ENCODE peak calls at places on chromosome 2, in eight cellular contexts. One of them, this sample, is unnamed.

GRCh38 chr2:112784199-112785189 is at the start of gene IL1A:
- DNase-seq in A549: peak
- DNase-seq in SK-N-SH: no peak
- DNase-seq in fibroblast of lung: peak
- DNase-seq in upper lobe of right lung: no peak
- DNase-seq in cardiac fibroblast: peak
- DNase-seq in choroid plexus epithelial cell: peak
- DNase-seq in left ventricle myocardium inferior: no peak
- DNase-seq in this sample: no peak

GRCh38 chr2:128789776-128790455 is 471.2 kb upstream of the HS6ST1 start:
- DNase-seq in choroid plexus epithelial cell: no peak
- DNase-seq in SK-N-SH: no peak
- DNase-seq in fibroblast of lung: no peak
- DNase-seq in cardiac fibroblast: no peak
- DNase-seq in left ventricle myocardium inferior: no peak
- DNase-seq in A549: no peak
- DNase-seq in upper lobe of right lung: peak
- DNase-seq in this sample: no peak

GRCh38 chr2:149438260-149438960 is 108.0 kb downstream of the LYPD6 start:
- DNase-seq in choroid plexus epithelial cell: no peak
- DNase-seq in A549: no peak
- DNase-seq in upper lobe of right lung: no peak
- DNase-seq in SK-N-SH: no peak
- DNase-seq in left ventricle myocardium inferior: no peak
- DNase-seq in fibroblast of lung: no peak
- DNase-seq in cardiac fibroblast: no peak
- DNase-seq in this sample: no peak

GRCh38 chr2:237591021-237591370 is 462 bp upstream of the RAB17 start:
- DNase-seq in SK-N-SH: no peak
- DNase-seq in fibroblast of lung: no peak
- DNase-seq in choroid plexus epithelial cell: no peak
- DNase-seq in upper lobe of right lung: peak
- DNase-seq in cardiac fibroblast: no peak
- DNase-seq in left ventricle myocardium inferior: no peak
- DNase-seq in A549: no peak
- DNase-seq in this sample: no peak

GRCh38 chr2:126979039-126979438 is 80.3 kb downstream of the TEX51 start:
- DNase-seq in A549: no peak
- DNase-seq in upper lobe of right lung: no peak
- DNase-seq in left ventricle myocardium inferior: no peak
- DNase-seq in choroid plexus epithelial cell: no peak
- DNase-seq in SK-N-SH: no peak
- DNase-seq in fibroblast of lung: no peak
- DNase-seq in cardiac fibroblast: no peak
- DNase-seq in this sample: no peak

GRCh38 chr2:38522754-38523349 is 79.9 kb downstream of the HNRNPLL start:
- DNase-seq in cardiac fibroblast: no peak
- DNase-seq in A549: no peak
- DNase-seq in left ventricle myocardium inferior: no peak
- DNase-seq in SK-N-SH: no peak
- DNase-seq in choroid plexus epithelial cell: peak
- DNase-seq in fibroblast of lung: no peak
- DNase-seq in upper lobe of right lung: no peak
- DNase-seq in this sample: no peak

GRCh38 chr2:56287974-56288373 is 104.2 kb downstream of the CCDC85A start:
- DNase-seq in fibroblast of lung: peak
- DNase-seq in left ventricle myocardium inferior: no peak
- DNase-seq in upper lobe of right lung: no peak
- DNase-seq in SK-N-SH: no peak
- DNase-seq in cardiac fibroblast: no peak
- DNase-seq in A549: no peak
- DNase-seq in choroid plexus epithelial cell: no peak
- DNase-seq in this sample: no peak

GRCh38 chr2:149360106-149360505 is 29.7 kb downstream of the LYPD6 start:
- DNase-seq in fibroblast of lung: peak
- DNase-seq in SK-N-SH: no peak
- DNase-seq in choroid plexus epithelial cell: no peak
- DNase-seq in left ventricle myocardium inferior: no peak
- DNase-seq in cardiac fibroblast: no peak
- DNase-seq in upper lobe of right lung: no peak
- DNase-seq in A549: no peak
- DNase-seq in this sample: no peak

GRCh38 chr2:137348301-137348700 is 583.0 kb downstream of the THSD7B start:
- DNase-seq in upper lobe of right lung: no peak
- DNase-seq in left ventricle myocardium inferior: no peak
- DNase-seq in choroid plexus epithelial cell: no peak
- DNase-seq in cardiac fibroblast: no peak
- DNase-seq in A549: no peak
- DNase-seq in SK-N-SH: no peak
- DNase-seq in fibroblast of lung: no peak
- DNase-seq in this sample: no peak

GRCh38 chr2:223959688-223960087 is 2.4 kb downstream of the MRPL44 start:
- DNase-seq in SK-N-SH: no peak
- DNase-seq in fibroblast of lung: peak
- DNase-seq in choroid plexus epithelial cell: peak
- DNase-seq in upper lobe of right lung: no peak
- DNase-seq in left ventricle myocardium inferior: no peak
- DNase-seq in cardiac fibroblast: peak
- DNase-seq in A549: no peak
- DNase-seq in this sample: peak

GRCh38 chr2:128323501-128323931 is 4.8 kb upstream of the HS6ST1 start:
- DNase-seq in cardiac fibroblast: no peak
- DNase-seq in choroid plexus epithelial cell: no peak
- DNase-seq in fibroblast of lung: no peak
- DNase-seq in SK-N-SH: no peak
- DNase-seq in A549: no peak
- DNase-seq in upper lobe of right lung: peak
- DNase-seq in left ventricle myocardium inferior: no peak
- DNase-seq in this sample: no peak

GRCh38 chr2:241636983-241637232 is at the start of gene THAP4:
- DNase-seq in cardiac fibroblast: peak
- DNase-seq in fibroblast of lung: no peak
- DNase-seq in choroid plexus epithelial cell: no peak
- DNase-seq in A549: no peak
- DNase-seq in SK-N-SH: peak
- DNase-seq in left ventricle myocardium inferior: peak
- DNase-seq in upper lobe of right lung: peak
- DNase-seq in this sample: peak

GRCh38 chr2:9748586-9748985 is 94.7 kb upstream of the TAF1B start:
- DNase-seq in fibroblast of lung: no peak
- DNase-seq in cardiac fibroblast: no peak
- DNase-seq in SK-N-SH: no peak
- DNase-seq in upper lobe of right lung: no peak
- DNase-seq in left ventricle myocardium inferior: no peak
- DNase-seq in A549: peak
- DNase-seq in choroid plexus epithelial cell: no peak
- DNase-seq in this sample: no peak

GRCh38 chr2:98870516-98871158 is 65.4 kb downstream of the CRACDL start:
- DNase-seq in fibroblast of lung: no peak
- DNase-seq in left ventricle myocardium inferior: no peak
- DNase-seq in upper lobe of right lung: no peak
- DNase-seq in cardiac fibroblast: no peak
- DNase-seq in SK-N-SH: no peak
- DNase-seq in choroid plexus epithelial cell: no peak
- DNase-seq in A549: no peak
- DNase-seq in this sample: no peak

GRCh38 chr2:88746929-88747490 is 55.5 kb downstream of the RPIA start:
- DNase-seq in SK-N-SH: no peak
- DNase-seq in fibroblast of lung: no peak
- DNase-seq in upper lobe of right lung: no peak
- DNase-seq in A549: no peak
- DNase-seq in cardiac fibroblast: no peak
- DNase-seq in choroid plexus epithelial cell: no peak
- DNase-seq in left ventricle myocardium inferior: no peak
- DNase-seq in this sample: no peak

GRCh38 chr2:24909555-24910177 is 10.4 kb downstream of the ADCY3 start:
- DNase-seq in choroid plexus epithelial cell: no peak
- DNase-seq in cardiac fibroblast: no peak
- DNase-seq in upper lobe of right lung: no peak
- DNase-seq in fibroblast of lung: peak
- DNase-seq in SK-N-SH: no peak
- DNase-seq in left ventricle myocardium inferior: no peak
- DNase-seq in A549: no peak
- DNase-seq in this sample: peak

DNA sequence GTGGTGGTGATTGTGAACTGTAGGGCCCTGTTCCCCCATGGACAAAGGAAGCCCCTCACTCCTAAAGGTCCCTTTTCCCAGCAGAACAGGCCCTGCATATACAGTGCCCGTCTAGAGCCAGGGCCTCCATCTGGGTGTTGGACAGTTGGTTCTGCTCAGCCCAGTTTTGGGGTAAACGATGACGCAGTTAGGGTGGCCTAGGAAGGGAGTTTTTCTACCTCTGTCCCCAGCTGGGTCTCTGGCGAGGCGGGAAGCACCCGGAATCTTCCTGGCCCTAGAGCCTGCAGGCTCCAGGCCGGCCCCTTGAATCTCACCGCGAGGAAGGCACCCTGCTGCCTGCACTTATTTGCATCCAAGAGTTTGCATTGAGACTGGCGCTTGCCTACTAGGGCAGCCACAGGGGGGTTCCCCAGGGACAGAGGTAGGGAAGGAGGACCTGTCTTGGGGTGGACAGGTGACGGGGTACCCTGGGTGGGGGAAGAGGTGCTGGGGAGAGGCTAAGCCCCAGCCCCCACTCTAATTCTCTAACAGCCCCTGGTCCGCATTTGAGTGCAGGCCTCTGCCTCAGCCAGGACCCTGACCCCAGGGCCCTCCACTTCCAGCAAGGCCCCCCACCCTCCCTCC is 514 bp upstream of the MTA3 start:
- DNase-seq in choroid plexus epithelial cell: peak
- DNase-seq in SK-N-SH: no peak
- DNase-seq in cardiac fibroblast: peak
- DNase-seq in fibroblast of lung: peak
- DNase-seq in upper lobe of right lung: no peak
- DNase-seq in A549: no peak
- DNase-seq in left ventricle myocardium inferior: no peak
- DNase-seq in this sample: peak
- H3K4me3 ChIP-seq in choroid plexus epithelial cell: peak
- H3K4me3 ChIP-seq in SK-N-SH: peak
- H3K4me3 ChIP-seq in cardiac fibroblast: no peak
- H3K4me3 ChIP-seq in fibroblast of lung: peak
- H3K4me3 ChIP-seq in upper lobe of right lung: peak
- H3K4me3 ChIP-seq in A549: peak
- H3K4me3 ChIP-seq in left ventricle myocardium inferior: peak
- H3K4me3 ChIP-seq in this sample: peak

GRCh38 chr2:42274872-42275271 is 86.1 kb downstream of the COX7A2L start:
- DNase-seq in left ventricle myocardium inferior: no peak
- DNase-seq in fibroblast of lung: no peak
- DNase-seq in cardiac fibroblast: peak
- DNase-seq in upper lobe of right lung: no peak
- DNase-seq in SK-N-SH: peak
- DNase-seq in A549: no peak
- DNase-seq in choroid plexus epithelial cell: peak
- DNase-seq in this sample: no peak
- TF ChIP-seq CTCF in left ventricle myocardium inferior: no peak
- TF ChIP-seq CTCF in fibroblast of lung: peak
- TF ChIP-seq CTCF in cardiac fibroblast: no peak
- TF ChIP-seq CTCF in upper lobe of right lung: no peak
- TF ChIP-seq CTCF in SK-N-SH: no peak
- TF ChIP-seq CTCF in A549: no peak
- TF ChIP-seq CTCF in choroid plexus epithelial cell: peak
- TF ChIP-seq CTCF in this sample: no peak

DNA sequence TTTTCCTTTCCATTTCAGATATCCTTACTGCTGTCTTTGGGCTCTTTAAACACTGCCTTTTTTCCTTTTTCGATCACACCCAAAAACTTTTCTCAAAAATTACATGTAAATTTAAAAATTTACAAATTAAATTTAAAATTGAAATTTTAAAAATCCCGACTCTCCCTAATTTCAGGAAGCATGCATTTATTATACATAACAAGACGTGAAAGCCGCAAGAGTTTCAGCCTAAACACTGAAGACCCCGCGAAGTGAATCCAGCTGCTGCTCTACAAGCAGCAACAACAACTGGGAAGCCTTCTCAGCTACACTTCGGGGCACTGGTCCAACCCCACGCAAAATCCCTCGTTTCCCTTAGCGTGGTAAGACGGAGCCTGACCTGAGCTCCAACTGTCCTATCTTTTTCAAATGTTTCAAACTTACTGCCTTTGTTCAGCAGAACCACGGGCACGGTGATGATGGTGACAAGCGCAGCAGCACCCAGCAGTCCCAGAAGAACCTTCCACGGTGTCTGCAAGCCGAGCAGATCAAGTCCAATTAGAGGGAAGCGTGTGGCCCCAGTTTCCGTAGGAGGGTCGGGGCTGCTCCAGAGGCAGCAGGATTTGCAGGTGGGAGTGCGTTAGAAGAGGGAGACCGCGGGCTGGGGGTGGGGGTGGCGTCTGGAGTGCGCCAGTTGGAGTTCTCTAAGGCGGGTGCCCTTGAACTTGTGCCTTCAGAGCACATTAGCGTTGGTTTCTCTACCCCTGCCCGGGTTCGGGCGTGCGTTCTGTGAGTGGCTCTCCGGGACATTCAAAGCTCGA is 839 bp downstream of the DPP4 start:
- DNase-seq in left ventricle myocardium inferior: peak
- DNase-seq in A549: no peak
- DNase-seq in upper lobe of right lung: peak
- DNase-seq in SK-N-SH: peak
- DNase-seq in fibroblast of lung: no peak
- DNase-seq in choroid plexus epithelial cell: no peak
- DNase-seq in cardiac fibroblast: peak
- DNase-seq in this sample: peak
- H3K4me3 ChIP-seq in left ventricle myocardium inferior: peak
- H3K4me3 ChIP-seq in A549: peak
- H3K4me3 ChIP-seq in upper lobe of right lung: peak
- H3K4me3 ChIP-seq in SK-N-SH: peak
- H3K4me3 ChIP-seq in fibroblast of lung: peak
- H3K4me3 ChIP-seq in choroid plexus epithelial cell: peak
- H3K4me3 ChIP-seq in cardiac fibroblast: peak
- H3K4me3 ChIP-seq in this sample: peak

DNA sequence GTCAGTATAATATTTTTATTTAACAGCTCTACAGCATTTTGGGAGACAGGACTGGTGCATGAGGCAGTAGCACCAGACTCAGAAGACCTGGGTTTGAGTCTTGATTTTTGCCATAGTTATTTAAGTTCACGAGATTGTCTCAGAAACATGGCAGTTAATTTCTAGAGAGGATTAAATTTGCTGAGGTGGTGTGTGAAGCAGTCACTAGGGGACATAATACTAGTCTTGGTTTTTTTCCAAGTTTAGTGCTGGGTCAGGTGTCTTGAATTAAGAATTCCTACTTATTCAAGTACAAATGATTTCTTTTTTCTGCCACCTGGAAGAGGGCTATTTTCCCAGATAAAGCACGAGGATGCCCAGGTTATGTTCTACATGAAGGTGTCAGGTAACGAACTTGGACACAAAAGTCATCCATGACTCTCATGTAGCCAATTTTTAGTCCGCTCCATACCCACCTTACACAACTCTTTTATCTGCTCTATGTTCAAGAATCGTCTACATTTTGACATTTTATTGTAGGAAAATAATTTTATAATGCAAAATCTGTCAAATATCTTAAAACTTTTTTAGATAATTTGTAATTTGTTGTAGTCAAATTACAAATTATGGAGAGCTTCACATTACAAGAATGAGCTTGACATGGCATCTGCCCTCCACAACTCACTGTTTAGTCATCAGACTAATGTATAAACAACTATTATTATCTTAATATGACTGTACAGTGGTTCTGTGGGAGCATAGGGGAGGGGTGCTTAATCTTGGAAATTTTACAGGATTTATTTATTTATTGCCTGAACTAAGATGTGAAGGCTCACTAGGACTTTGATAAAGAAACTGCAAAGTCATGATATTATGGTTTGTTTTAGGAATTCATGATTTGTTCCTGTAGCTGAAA is 1.6 kb downstream of the MARCHF7 start:
- DNase-seq in SK-N-SH: peak
- DNase-seq in left ventricle myocardium inferior: no peak
- DNase-seq in fibroblast of lung: peak
- DNase-seq in cardiac fibroblast: peak
- DNase-seq in upper lobe of right lung: no peak
- DNase-seq in choroid plexus epithelial cell: peak
- DNase-seq in A549: no peak
- DNase-seq in this sample: peak
- TF ChIP-seq CTCF in SK-N-SH: peak
- TF ChIP-seq CTCF in left ventricle myocardium inferior: no peak
- TF ChIP-seq CTCF in fibroblast of lung: no peak
- TF ChIP-seq CTCF in cardiac fibroblast: no peak
- TF ChIP-seq CTCF in upper lobe of right lung: no peak
- TF ChIP-seq CTCF in choroid plexus epithelial cell: peak
- TF ChIP-seq CTCF in A549: no peak
- TF ChIP-seq CTCF in this sample: no peak

This sample was measured in foreskin fibroblast.